ENCODE peak calls at places on chromosomes 7 and 10, in four cellular contexts. One of them, this sample, is unnamed.

GRCh38 chr7:114922652-114923402 is 933 bp downstream of the MDFIC start:
- DNase-seq in CD8-positive, alpha-beta T cell: peak
- DNase-seq in IMR-90: peak
- DNase-seq in mucosa of descending colon: peak
- DNase-seq in this sample: peak

GRCh38 chr7:94584113-94584512 is 71.8 kb downstream of the SGCE start:
- DNase-seq in CD8-positive, alpha-beta T cell: no peak
- DNase-seq in mucosa of descending colon: no peak
- DNase-seq in IMR-90: peak
- DNase-seq in this sample: no peak

GRCh38 chr7:29287366-29287765 is 92.8 kb downstream of the CHN2 start:
- DNase-seq in CD8-positive, alpha-beta T cell: no peak
- DNase-seq in mucosa of descending colon: no peak
- DNase-seq in IMR-90: peak
- DNase-seq in this sample: no peak

GRCh38 chr7:30708983-30709382 is 26.7 kb upstream of the CRHR2 start:
- DNase-seq in mucosa of descending colon: no peak
- DNase-seq in CD8-positive, alpha-beta T cell: no peak
- DNase-seq in IMR-90: no peak
- DNase-seq in this sample: no peak

GRCh38 chr10:71426058-71426605 is 29.4 kb downstream of the CDH23 start:
- DNase-seq in mucosa of descending colon: no peak
- DNase-seq in IMR-90: no peak
- DNase-seq in CD8-positive, alpha-beta T cell: no peak
- DNase-seq in this sample: no peak

GRCh38 chr10:125661942-125662515 is 20.9 kb downstream of the TEX36 start:
- DNase-seq in mucosa of descending colon: no peak
- DNase-seq in IMR-90: peak
- DNase-seq in CD8-positive, alpha-beta T cell: no peak
- DNase-seq in this sample: no peak

GRCh38 chr7:114530074-114530611 is 115.5 kb downstream of the FOXP2 start:
- DNase-seq in CD8-positive, alpha-beta T cell: no peak
- DNase-seq in IMR-90: peak
- DNase-seq in mucosa of descending colon: no peak
- DNase-seq in this sample: no peak

GRCh38 chr7:119996634-119997033 is 276.3 kb upstream of the KCND2 start:
- DNase-seq in CD8-positive, alpha-beta T cell: no peak
- DNase-seq in mucosa of descending colon: no peak
- DNase-seq in IMR-90: peak
- DNase-seq in this sample: no peak

GRCh38 chr7:120023494-120024167 is 249.3 kb upstream of the KCND2 start:
- DNase-seq in mucosa of descending colon: no peak
- DNase-seq in IMR-90: peak
- DNase-seq in CD8-positive, alpha-beta T cell: no peak
- DNase-seq in this sample: no peak

GRCh38 chr7:4849390-4849789 is 12.4 kb downstream of the PAPOLB start:
- DNase-seq in mucosa of descending colon: no peak
- DNase-seq in IMR-90: peak
- DNase-seq in CD8-positive, alpha-beta T cell: no peak
- DNase-seq in this sample: no peak

GRCh38 chr7:121366852-121367431 is 29.2 kb downstream of the FAM3C start:
- DNase-seq in CD8-positive, alpha-beta T cell: no peak
- DNase-seq in IMR-90: peak
- DNase-seq in mucosa of descending colon: no peak
- DNase-seq in this sample: no peak

GRCh38 chr7:37359662-37360444 is 88.8 kb downstream of the ELMO1 start:
- DNase-seq in CD8-positive, alpha-beta T cell: no peak
- DNase-seq in IMR-90: no peak
- DNase-seq in mucosa of descending colon: no peak
- DNase-seq in this sample: no peak

GRCh38 chr10:5975641-5976473 is 1.5 kb downstream of the IL15RA start:
- DNase-seq in IMR-90: peak
- DNase-seq in CD8-positive, alpha-beta T cell: peak
- DNase-seq in mucosa of descending colon: peak
- DNase-seq in this sample: peak

GRCh38 chr10:122441961-122442360 is 12.5 kb upstream of the ARMS2 start:
- DNase-seq in IMR-90: peak
- DNase-seq in CD8-positive, alpha-beta T cell: no peak
- DNase-seq in mucosa of descending colon: no peak
- DNase-seq in this sample: no peak

GRCh38 chr7:17528636-17529035 is 230.2 kb downstream of the AHR start:
- DNase-seq in mucosa of descending colon: no peak
- DNase-seq in IMR-90: peak
- DNase-seq in CD8-positive, alpha-beta T cell: no peak
- DNase-seq in this sample: no peak

GRCh38 chr10:113558336-113558735 is 5.5 kb downstream of the HABP2 start:
- DNase-seq in IMR-90: no peak
- DNase-seq in CD8-positive, alpha-beta T cell: no peak
- DNase-seq in mucosa of descending colon: no peak
- DNase-seq in this sample: no peak

GRCh38 chr7:149147730-149148653 is 739 bp downstream of the ZNF398 start:
- DNase-seq in CD8-positive, alpha-beta T cell: peak
- DNase-seq in mucosa of descending colon: peak
- DNase-seq in IMR-90: peak
- DNase-seq in this sample: peak

GRCh38 chr7:39950473-39951155 is 558 bp downstream of the CDK13 start:
- DNase-seq in CD8-positive, alpha-beta T cell: peak
- DNase-seq in mucosa of descending colon: peak
- DNase-seq in IMR-90: peak
- DNase-seq in this sample: peak

GRCh38 chr7:94436018-94436604 is 41.4 kb downstream of the COL1A2 start:
- DNase-seq in CD8-positive, alpha-beta T cell: peak
- DNase-seq in mucosa of descending colon: no peak
- DNase-seq in IMR-90: peak
- DNase-seq in this sample: no peak

GRCh38 chr10:113221756-113222168 is 271.7 kb downstream of the TCF7L2 start:
- DNase-seq in IMR-90: no peak
- DNase-seq in mucosa of descending colon: no peak
- DNase-seq in CD8-positive, alpha-beta T cell: no peak
- DNase-seq in this sample: no peak

GRCh38 chr7:120168066-120168465 is 104.9 kb upstream of the KCND2 start:
- DNase-seq in mucosa of descending colon: no peak
- DNase-seq in CD8-positive, alpha-beta T cell: no peak
- DNase-seq in IMR-90: peak
- DNase-seq in this sample: no peak

GRCh38 chr10:30538086-30538485 is 91.5 kb downstream of the LYZL2 start:
- DNase-seq in CD8-positive, alpha-beta T cell: no peak
- DNase-seq in mucosa of descending colon: no peak
- DNase-seq in IMR-90: peak
- DNase-seq in this sample: no peak

GRCh38 chr7:47600199-47601118 is 18.5 kb upstream of the TNS3 start:
- DNase-seq in mucosa of descending colon: no peak
- DNase-seq in IMR-90: peak
- DNase-seq in CD8-positive, alpha-beta T cell: no peak
- DNase-seq in this sample: no peak

GRCh38 chr7:4188646-4189045 is 493.4 kb upstream of the FOXK1 start:
- DNase-seq in IMR-90: no peak
- DNase-seq in CD8-positive, alpha-beta T cell: no peak
- DNase-seq in mucosa of descending colon: no peak
- DNase-seq in this sample: no peak

DNA sequence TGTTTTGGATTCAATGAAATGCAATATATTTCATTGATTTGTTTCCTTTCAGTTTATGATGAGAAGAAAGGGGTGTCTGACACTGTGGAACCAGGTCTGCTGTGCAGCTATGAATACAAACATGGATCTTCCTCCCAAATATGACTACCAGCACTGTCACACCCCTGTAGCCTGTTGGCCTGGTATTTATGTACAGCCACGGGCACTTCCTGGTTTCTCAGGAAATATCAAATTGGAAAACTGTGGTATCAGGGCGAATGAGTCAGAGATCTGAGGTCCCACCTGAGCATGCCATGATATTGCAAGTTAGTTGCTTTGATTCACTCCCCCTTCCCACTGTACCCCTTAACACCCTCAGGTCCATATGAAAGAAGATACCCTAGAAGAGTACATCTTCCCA is 87.8 kb downstream of the DNMBP start:
- DNase-seq in CD8-positive, alpha-beta T cell: no peak
- DNase-seq in IMR-90: no peak
- DNase-seq in mucosa of descending colon: no peak
- DNase-seq in this sample: no peak
- TF ChIP-seq CTCF in CD8-positive, alpha-beta T cell: no peak
- TF ChIP-seq CTCF in IMR-90: no peak
- TF ChIP-seq CTCF in mucosa of descending colon: no peak
- TF ChIP-seq CTCF in this sample: no peak

DNA sequence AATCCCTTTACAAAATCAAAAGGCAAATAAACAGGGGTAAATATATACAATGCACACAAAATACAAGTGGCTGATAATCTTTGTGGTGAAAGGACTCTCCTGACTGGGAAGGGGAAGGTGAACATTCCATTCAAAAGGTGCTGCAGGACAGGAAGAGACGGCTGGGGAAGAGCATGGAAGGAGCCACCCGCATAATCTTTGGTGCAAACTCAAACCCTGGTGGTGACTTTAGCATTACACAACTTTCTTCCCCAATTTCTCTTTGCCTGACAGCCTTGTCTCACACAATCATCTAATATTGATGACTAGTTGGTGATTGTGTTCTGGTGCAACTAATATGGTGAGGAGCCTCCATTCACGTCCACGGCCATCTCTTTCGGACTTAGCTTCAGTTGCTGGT is 117.0 kb upstream of the EGFR start:
- DNase-seq in IMR-90: no peak
- DNase-seq in mucosa of descending colon: no peak
- DNase-seq in CD8-positive, alpha-beta T cell: no peak
- DNase-seq in this sample: no peak
- TF ChIP-seq CTCF in IMR-90: no peak
- TF ChIP-seq CTCF in mucosa of descending colon: no peak
- TF ChIP-seq CTCF in CD8-positive, alpha-beta T cell: no peak
- TF ChIP-seq CTCF in this sample: no peak

GRCh38 chr10:106648534-106649481 is 515.7 kb downstream of the SORCS1 start:
- DNase-seq in mucosa of descending colon: no peak
- DNase-seq in CD8-positive, alpha-beta T cell: no peak
- DNase-seq in IMR-90: no peak
- DNase-seq in this sample: no peak
- TF ChIP-seq CTCF in mucosa of descending colon: no peak
- TF ChIP-seq CTCF in CD8-positive, alpha-beta T cell: no peak
- TF ChIP-seq CTCF in IMR-90: no peak
- TF ChIP-seq CTCF in this sample: no peak

GRCh38 chr7:6271091-6271658 is 1.2 kb downstream of the CYTH3 start:
- DNase-seq in CD8-positive, alpha-beta T cell: peak
- DNase-seq in mucosa of descending colon: peak
- DNase-seq in IMR-90: peak
- DNase-seq in this sample: peak
- TF ChIP-seq CTCF in CD8-positive, alpha-beta T cell: peak
- TF ChIP-seq CTCF in mucosa of descending colon: no peak
- TF ChIP-seq CTCF in IMR-90: peak
- TF ChIP-seq CTCF in this sample: no peak

DNA sequence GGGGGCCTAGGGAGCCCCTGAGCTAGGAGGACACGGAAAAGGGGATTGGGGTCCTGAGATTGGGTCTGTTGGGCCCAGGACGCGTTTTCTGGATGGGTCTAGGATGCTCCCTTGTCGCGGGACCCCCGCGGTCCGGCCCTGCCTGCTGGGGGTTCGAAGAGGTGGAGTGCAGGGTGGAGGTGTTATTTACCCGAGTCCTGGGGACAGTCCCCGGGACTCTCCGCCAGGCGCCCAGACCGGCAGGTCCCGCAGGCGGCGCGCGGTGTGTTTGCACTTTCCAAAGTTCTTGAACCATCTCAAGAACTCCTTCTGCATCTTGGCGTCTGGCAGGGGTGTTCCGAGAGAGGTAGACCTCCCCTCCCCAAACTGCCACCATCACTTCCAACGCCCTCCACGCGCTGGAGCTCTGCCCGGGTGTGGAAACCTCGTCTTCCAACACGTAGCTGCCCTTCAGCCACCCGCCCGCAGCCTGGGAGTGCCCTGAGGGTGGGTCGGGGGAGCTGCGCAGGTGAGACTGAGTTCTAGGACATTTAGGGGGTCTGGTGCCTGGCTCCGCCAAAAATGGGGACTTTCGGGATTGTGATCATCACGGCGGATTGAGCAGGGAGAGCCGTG is 569 bp downstream of the CAV1 start:
- DNase-seq in mucosa of descending colon: peak
- DNase-seq in CD8-positive, alpha-beta T cell: no peak
- DNase-seq in IMR-90: no peak
- DNase-seq in this sample: peak
- TF ChIP-seq CTCF in mucosa of descending colon: no peak
- TF ChIP-seq CTCF in CD8-positive, alpha-beta T cell: no peak
- TF ChIP-seq CTCF in IMR-90: no peak
- TF ChIP-seq CTCF in this sample: no peak

DNA sequence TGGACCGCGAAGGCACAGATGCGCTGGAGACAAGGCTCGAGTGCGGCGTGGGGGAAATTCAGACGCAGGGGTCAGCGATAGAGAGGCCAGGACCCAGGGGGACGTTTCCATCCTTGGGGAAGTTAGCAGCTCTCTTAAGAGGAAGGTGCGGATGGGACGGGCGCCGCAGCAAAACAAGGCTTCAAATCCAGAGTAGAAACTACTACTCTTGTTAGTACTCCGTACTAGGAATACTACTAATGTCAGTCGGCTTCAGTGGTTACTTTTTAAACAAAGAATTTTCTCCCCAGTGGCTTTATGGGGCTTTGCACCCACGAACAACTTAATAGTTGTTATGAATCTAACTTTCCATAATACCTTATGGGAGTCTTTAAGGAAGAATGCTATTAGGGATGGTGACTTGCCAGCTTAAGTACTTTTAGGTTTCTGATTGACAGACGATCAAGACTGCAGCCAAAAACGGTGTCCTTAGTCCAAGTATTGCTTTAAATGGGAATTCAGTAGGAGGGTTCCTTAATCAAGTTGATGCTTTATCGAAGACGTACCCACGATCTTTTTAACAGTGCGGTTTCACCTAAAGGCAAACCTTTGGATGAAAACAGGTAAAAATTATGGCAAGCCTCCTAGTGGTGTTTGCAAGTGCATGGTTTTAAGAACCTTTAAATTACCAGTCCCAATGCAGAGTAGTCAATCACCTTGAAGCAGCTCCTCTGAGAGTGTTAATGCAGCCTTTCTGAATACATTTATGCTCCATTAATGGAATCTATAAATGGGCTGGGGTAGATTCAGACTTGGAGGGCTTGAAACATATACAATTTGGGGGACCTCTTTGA is 868 bp upstream of the IDE start:
- DNase-seq in IMR-90: peak
- DNase-seq in mucosa of descending colon: no peak
- DNase-seq in CD8-positive, alpha-beta T cell: no peak
- DNase-seq in this sample: no peak
- TF ChIP-seq CTCF in IMR-90: no peak
- TF ChIP-seq CTCF in mucosa of descending colon: no peak
- TF ChIP-seq CTCF in CD8-positive, alpha-beta T cell: peak
- TF ChIP-seq CTCF in this sample: peak

GRCh38 chr10:79068562-79069324 is at the start of gene ZMIZ1:
- DNase-seq in IMR-90: peak
- DNase-seq in CD8-positive, alpha-beta T cell: peak
- DNase-seq in mucosa of descending colon: peak
- DNase-seq in this sample: peak
- TF ChIP-seq CTCF in IMR-90: peak
- TF ChIP-seq CTCF in CD8-positive, alpha-beta T cell: no peak
- TF ChIP-seq CTCF in mucosa of descending colon: no peak
- TF ChIP-seq CTCF in this sample: no peak